ENCODE peak calls at places on chromosome 11, in eight cellular contexts. I is neural crest cell; V is stimulated activated CD8-positive, alpha-beta memory T cell treated with anti-CD3 and anti-CD28 coated beads, Interleukin-2, amount 100 ng/mL, for 48 hours; D is sciatic nerve; Q is germinal center; S is T-helper 22 cell; P is posterior cingulate gyrus; E is non-pigmented ciliary epithelial cell. F is an unnamed sample.

GRCh38 chr11:28815110-28815509 is 706.9 kb downstream of the METTL15 start:
- DNase-seq in S (no peak), E (no peak), V (no peak), Q (no peak), D (no peak), I (no peak), P (no peak), F (no peak)

GRCh38 chr11:125945011-125945796 is 640 bp upstream of the VSIG10L2 start:
- DNase-seq in V (no peak), Q (no peak), P (no peak), S (no peak), D (no peak), I (no peak), E (no peak), F (no peak)

GRCh38 chr11:109422755-109423113 is 744 bp downstream of the C11orf87 start:
- DNase-seq in I (no peak), Q (no peak), V (no peak), E (no peak), P (peak; percentile 23), D (peak; percentile 47), S (no peak), F (peak; percentile 6)

GRCh38 chr11:11978792-11979486 is 29.5 kb downstream of the DKK3 start:
- DNase-seq in S (no peak), P (no peak), V (no peak), D (no peak), Q (no peak), E (no peak), I (no peak), F (no peak)

GRCh38 chr11:75771646-75772410 is 3.2 kb downstream of the DGAT2 start:
- DNase-seq in P (no peak), E (peak; percentile 32), D (no peak), V (no peak), Q (no peak), I (no peak), S (no peak), F (no peak)

GRCh38 chr11:74647404-74647803 is 55.0 kb downstream of the POLD3 start:
- DNase-seq in V (no peak), S (no peak), D (no peak), Q (no peak), E (peak; percentile 6), P (no peak), I (no peak), F (no peak)

GRCh38 chr11:64502634-64503033 is 88.4 kb upstream of the SLC22A12 start:
- DNase-seq in S (no peak), D (no peak), E (no peak), Q (no peak), V (no peak), P (no peak), I (no peak), F (no peak)

GRCh38 chr11:87722756-87723599 is 452.3 kb downstream of the RAB38 start:
- DNase-seq in P (peak; percentile 22), V (no peak), Q (peak; percentile 5), E (no peak), S (no peak), D (no peak), I (no peak), F (peak; percentile 70)

GRCh38 chr11:76782526-76783293 is 446 bp upstream of the TSKU start:
- DNase-seq in D (peak; percentile 93), Q (peak; percentile 62), P (peak; percentile 69), V (peak; percentile 31), E (peak; percentile 82), I (peak; percentile 89), S (no peak), F (peak; percentile 98)

GRCh38 chr11:3992964-3993363 is 101.6 kb upstream of the RRM1 start:
- DNase-seq in D (no peak), Q (no peak), I (no peak), E (no peak), S (no peak), P (no peak), V (no peak), F (no peak)

GRCh38 chr11:15565846-15566245 is 451.1 kb downstream of the INSC start:
- DNase-seq in S (no peak), P (no peak), D (no peak), I (no peak), E (no peak), V (no peak), Q (no peak), F (no peak)

GRCh38 chr11:6365659-6366058 is 24.6 kb upstream of the SMPD1 start:
- DNase-seq in D (no peak), S (no peak), Q (no peak), I (no peak), P (no peak), V (no peak), E (no peak), F (no peak)

GRCh38 chr11:8807544-8808225 is 103.3 kb upstream of the AKIP1 start:
- DNase-seq in D (no peak), S (no peak), E (no peak), V (no peak), I (no peak), P (no peak), Q (no peak), F (no peak)

GRCh38 chr11:109818303-109818702 is 274.9 kb upstream of the ZC3H12C start:
- DNase-seq in V (no peak), P (no peak), Q (no peak), D (no peak), I (no peak), S (no peak), E (no peak), F (no peak)